ENCODE peak calls at places on chromosomes 5 and 9, in eight cellular contexts. T is skeletal muscle cell; L is NCI-H774; B is transverse colon; A is CD8-positive, alpha-beta T cell; F is CD4-positive, alpha-beta T cell; N is HEK293T; P is heart right ventricle. I is an unnamed sample.
A peak's percentile ranks its signal among the peaks of the same experiment; 100 is the strongest.

GRCh38 chr5:136225796-136226195 is 32.8 kb upstream of the SMIM32 start:
- DNase-seq in T (no peak), L (no peak), B (no peak), A (no peak), F (no peak), N (no peak), P (no peak), I (no peak)

GRCh38 chr5:168270446-168270845 is 21.0 kb upstream of the WWC1 start:
- DNase-seq in T (no peak), L (no peak), B (peak; percentile 21), A (no peak), F (no peak), N (no peak), P (no peak), I (no peak)

GRCh38 chr9:93111001-93111370 is 15.0 kb downstream of the CARD19 start:
- DNase-seq in T (no peak), L (no peak), B (no peak), A (no peak), F (no peak), N (no peak), P (no peak), I (no peak)

GRCh38 chr5:122565331-122565730 is 209.5 kb upstream of the SNX2 start:
- DNase-seq in T (no peak), L (no peak), B (no peak), A (no peak), F (no peak), N (no peak), P (no peak), I (no peak)

GRCh38 chr5:28313543-28314334 is 1275.4 kb upstream of the CDH9 start:
- DNase-seq in T (no peak), L (no peak), B (no peak), A (no peak), F (no peak), N (no peak), P (no peak), I (no peak)

GRCh38 chr9:34601883-34602570 is 9.9 kb downstream of the RPP25L start:
- DNase-seq in T (no peak), L (no peak), B (no peak), A (no peak), F (no peak), N (no peak), P (no peak), I (no peak)

GRCh38 chr9:134403682-134404301 is 77.5 kb downstream of the RXRA start:
- DNase-seq in T (peak; percentile 72), L (no peak), B (peak; percentile 66), A (peak; percentile 49), F (peak; percentile 32), N (no peak), P (peak; percentile 84), I (peak; percentile 12)

GRCh38 chr5:5490774-5491347 is 68.4 kb downstream of the ICE1 start:
- DNase-seq in T (no peak), L (no peak), B (no peak), A (no peak), F (no peak), N (no peak), P (no peak), I (no peak)

GRCh38 chr5:61052870-61053269 is 107.9 kb downstream of the NDUFAF2 start:
- DNase-seq in T (peak; percentile 61), L (no peak), B (no peak), A (no peak), F (no peak), N (no peak), P (no peak), I (no peak)

GRCh38 chr9:2260401-2261306 is 245.5 kb downstream of the SMARCA2 start:
- DNase-seq in T (peak; percentile 30), L (no peak), B (no peak), A (no peak), F (no peak), N (no peak), P (no peak), I (no peak)

GRCh38 chr5:115718853-115719252 is 93.0 kb upstream of the TMED7 start:
- DNase-seq in T (no peak), L (no peak), B (no peak), A (no peak), F (no peak), N (no peak), P (no peak), I (no peak)

GRCh38 chr5:25544652-25545249 is 900.0 kb upstream of the CDH10 start:
- DNase-seq in T (no peak), L (no peak), B (no peak), A (no peak), F (no peak), N (peak; percentile 42), P (no peak), I (no peak)

GRCh38 chr9:36855443-36856315 is 178.4 kb downstream of the PAX5 start:
- DNase-seq in T (no peak), L (no peak), B (peak; percentile 18), A (peak; percentile 13), F (peak; percentile 3), N (peak; percentile 51), P (no peak), I (no peak)

GRCh38 chr5:90558344-90559192 is at the start of gene ADGRV1:
- DNase-seq in T (no peak), L (peak; percentile 98), B (peak; percentile 89), A (no peak), F (no peak), N (peak; percentile 92), P (peak; percentile 12), I (no peak)

GRCh38 chr9:83670381-83670780 is 37.4 kb downstream of the UBQLN1 start:
- DNase-seq in T (no peak), L (no peak), B (no peak), A (no peak), F (no peak), N (no peak), P (no peak), I (no peak)

GRCh38 chr5:124285071-124285470 is 461.4 kb downstream of the ZNF608 start:
- DNase-seq in T (no peak), L (peak; percentile 15), B (no peak), A (no peak), F (no peak), N (no peak), P (no peak), I (no peak)